ENCODE peak calls at places on chromosomes 5 and 9, in four cellular contexts. M, O, I and Y are unnamed samples.
A peak's percentile ranks its signal among the peaks of the same experiment; 100 is the strongest.

GRCh38 chr5:50800410-50800809 is 134.0 kb downstream of the PARP8 start:
- DNase-seq in M (peak; percentile 7), O (no peak), I (no peak), Y (no peak)

GRCh38 chr9:90024419-90024818 is 419.6 kb downstream of the GADD45G start:
- DNase-seq in M (no peak), O (no peak), I (no peak), Y (no peak)

GRCh38 chr5:177300236-177300880 is 3.2 kb downstream of the RAB24 start:
- DNase-seq in M (peak; percentile 77), O (no peak), I (no peak), Y (no peak)

GRCh38 chr5:55218966-55219365 is 8.1 kb downstream of the MCIDAS start:
- DNase-seq in M (no peak), O (no peak), I (no peak), Y (no peak)

GRCh38 chr9:126491256-126491879 is 122.4 kb upstream of the LMX1B start:
- DNase-seq in M (no peak), O (peak; percentile 46), I (peak; percentile 69), Y (no peak)

GRCh38 chr5:12985142-12985541 is 959.3 kb downstream of the DNAH5 start:
- DNase-seq in M (no peak), O (no peak), I (no peak), Y (no peak)

GRCh38 chr9:137492464-137493162 is 33.5 kb upstream of the NSMF start:
- DNase-seq in M (no peak), O (no peak), I (peak; percentile 84), Y (peak; percentile 50)

GRCh38 chr9:96460877-96461276 is 10.9 kb downstream of the HABP4 start:
- DNase-seq in M (no peak), O (no peak), I (no peak), Y (no peak)

GRCh38 chr5:14156611-14157493 is 13.7 kb downstream of the TRIO start:
- DNase-seq in M (peak; percentile 67), O (peak; percentile 34), I (peak; percentile 45), Y (peak; percentile 77)

GRCh38 chr9:132008184-132008781 is 71.4 kb downstream of the MED27 start:
- DNase-seq in M (no peak), O (no peak), I (no peak), Y (peak; percentile 82)

DNA sequence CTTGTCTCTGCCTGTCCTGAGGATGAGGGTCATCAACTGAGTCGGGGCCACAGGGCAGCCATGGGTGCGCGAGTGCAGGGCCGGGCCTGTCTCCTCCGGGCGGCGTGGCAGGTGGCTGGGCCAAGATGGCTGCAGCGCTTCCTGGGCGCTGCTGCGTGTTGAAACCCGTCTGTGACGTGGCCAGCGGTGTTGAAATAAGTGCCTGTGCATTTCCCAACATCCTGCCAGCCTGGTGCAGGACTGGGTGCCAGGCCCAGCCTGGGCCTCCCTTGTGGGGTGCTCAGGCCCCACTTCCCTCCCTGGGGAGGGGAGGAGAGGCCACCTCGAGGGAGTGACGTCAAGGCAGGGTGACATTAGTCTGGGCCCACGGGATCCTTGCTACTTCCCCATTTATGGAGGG is 45.5 kb downstream of the RXRA start:
- DNase-seq in M (no peak), O (no peak), I (no peak), Y (no peak)
- TF ChIP-seq PBX3 in M (no peak), O (no peak), I (no peak), Y (no peak)

DNA sequence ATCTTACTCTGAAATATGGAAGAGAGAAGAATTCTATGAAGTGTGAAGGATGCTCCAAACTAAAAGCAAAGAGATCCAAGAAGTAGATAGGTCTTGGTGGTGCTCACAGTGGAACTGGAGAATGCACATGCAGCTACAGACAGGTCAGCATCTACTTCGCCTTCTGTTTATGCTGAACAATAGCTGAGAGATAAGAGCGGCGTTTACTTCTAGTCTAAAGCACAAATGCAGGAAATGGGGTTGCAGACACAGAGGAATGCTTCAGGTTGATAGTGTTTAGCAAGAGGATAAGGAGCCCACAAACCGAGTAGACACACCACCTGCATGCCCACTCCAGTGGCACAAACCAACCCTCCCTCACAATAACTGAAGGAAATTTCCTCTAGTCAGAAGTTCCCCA is 180.0 kb upstream of the RGMB start:
- DNase-seq in M (no peak), O (no peak), I (no peak), Y (no peak)
- TF ChIP-seq PBX3 in M (no peak), O (no peak), I (no peak), Y (no peak)

GRCh38 chr9:5900622-5901021 is 9.9 kb downstream of the MLANA start:
- DNase-seq in M (no peak), O (no peak), I (no peak), Y (no peak)
- TF ChIP-seq PBX3 in M (no peak), O (no peak), I (no peak), Y (no peak)

DNA sequence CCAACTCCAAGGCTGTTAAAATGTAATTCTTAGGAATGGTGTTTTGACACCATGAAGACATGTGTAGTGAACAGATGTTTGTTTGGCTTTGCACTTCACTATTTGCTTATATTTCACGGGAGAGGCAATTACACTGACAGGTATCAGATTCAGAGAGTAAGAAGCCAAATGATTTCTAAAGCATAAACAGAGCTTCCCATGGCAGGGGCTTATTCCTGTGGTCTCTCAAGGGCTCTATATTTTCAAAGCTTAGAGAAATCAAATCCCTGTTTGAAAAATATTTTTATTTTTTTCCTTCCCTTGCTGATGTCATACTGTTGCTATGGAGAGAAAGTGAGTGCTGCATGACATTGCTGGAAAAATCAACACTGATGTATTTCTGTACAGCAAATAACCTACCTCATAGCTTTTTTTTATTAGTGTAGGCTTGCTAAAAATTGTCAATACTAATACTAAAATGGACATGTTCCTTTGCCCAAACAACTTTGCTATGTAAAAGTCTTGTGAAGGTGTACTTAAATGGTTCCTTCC is 161.4 kb downstream of the GIN1 start:
- DNase-seq in M (no peak), O (no peak), I (no peak), Y (no peak)
- TF ChIP-seq PBX3 in M (no peak), O (no peak), I (no peak), Y (no peak)

GRCh38 chr9:109452761-109453160 is 45.3 kb downstream of the PTPN3 start:
- DNase-seq in M (no peak), O (no peak), I (no peak), Y (peak; percentile 76)

GRCh38 chr9:109451311-109452025 is 46.6 kb downstream of the PTPN3 start:
- DNase-seq in M (no peak), O (peak; percentile 16), I (no peak), Y (no peak)

GRCh38 chr9:109454041-109454440 is 44.1 kb downstream of the PTPN3 start:
- DNase-seq in M (no peak), O (no peak), I (no peak), Y (no peak)

GRCh38 chr9:109454601-109455155 is 43.4 kb downstream of the PTPN3 start:
- DNase-seq in M (no peak), O (no peak), I (no peak), Y (no peak)

DNA sequence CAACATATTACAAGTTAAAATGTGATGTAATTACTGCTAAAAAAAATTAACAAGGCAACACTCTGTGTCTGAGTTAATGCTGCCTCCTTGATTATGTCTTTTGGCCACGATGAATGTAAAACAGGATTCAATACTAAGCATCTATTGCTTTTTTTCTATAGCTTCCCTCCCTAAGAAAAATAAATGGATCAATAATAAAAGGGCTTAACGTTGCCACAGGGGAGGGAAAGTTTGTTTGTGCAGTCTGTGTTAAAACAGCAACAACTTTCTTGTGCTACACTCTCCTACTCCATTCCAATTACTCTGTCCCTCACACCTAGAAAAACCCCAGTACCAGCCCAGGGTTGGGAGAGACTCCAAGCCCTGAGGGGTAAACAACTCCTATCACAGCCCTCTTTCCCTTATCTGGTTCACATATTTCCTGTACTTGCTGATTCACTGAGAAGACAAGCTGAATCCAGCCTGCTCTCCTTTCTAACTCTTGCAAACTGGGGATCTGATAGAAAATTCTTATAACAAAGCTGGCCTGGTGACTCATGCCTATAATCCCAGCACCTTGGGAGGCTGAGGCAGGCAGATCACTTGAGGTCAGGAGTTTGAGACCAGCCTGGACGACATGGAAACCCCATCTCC is 44.8 kb downstream of the PTPN3 start:
- DNase-seq in M (no peak), O (no peak), I (peak; percentile 64), Y (peak; percentile 71)
- TF ChIP-seq PBX3 in M (no peak), O (no peak), I (no peak), Y (no peak)

GRCh38 chr5:756171-756570 is 28.4 kb downstream of the ZDHHC11B start:
- DNase-seq in M (no peak), O (no peak), I (peak; percentile 14), Y (no peak)
- TF ChIP-seq PBX3 in M (no peak), O (no peak), I (no peak), Y (no peak)

GRCh38 chr9:71941998-71942567 is 30.6 kb downstream of the C9orf85 start:
- DNase-seq in M (no peak), O (no peak), I (no peak), Y (no peak)
- TF ChIP-seq PBX3 in M (no peak), O (no peak), I (peak; percentile 15), Y (no peak)